ENCODE peak calls at places on chromosomes 11 and 22, in six cellular contexts. F, X, P, T, A and I are unnamed samples.
A peak's percentile ranks its signal among the peaks of the same experiment; 100 is the strongest.

GRCh38 chr11:24375351-24375750 is 121.5 kb upstream of the LUZP2 start:
- DNase-seq in F (no peak), A (no peak), X (no peak), T (no peak), P (no peak), I (no peak)

GRCh38 chr11:43507171-43507570 is 148.5 kb downstream of the TTC17 start:
- DNase-seq in X (no peak), T (no peak), P (no peak), A (no peak), F (no peak), I (no peak)

GRCh38 chr22:46748948-46749681 is 11.1 kb upstream of the CERK start:
- DNase-seq in X (no peak), A (peak; percentile 72), P (no peak), T (peak; percentile 49), F (no peak), I (no peak)

GRCh38 chr11:2812371-2812991 is 73.1 kb downstream of the CDKN1C start:
- DNase-seq in A (no peak), P (no peak), F (no peak), T (no peak), X (no peak), I (no peak)

GRCh38 chr22:42931421-42932196 is 74.5 kb upstream of the ARFGAP3 start:
- DNase-seq in A (no peak), T (peak; percentile 18), X (no peak), P (no peak), F (no peak), I (no peak)

GRCh38 chr11:17898782-17899181 is 114.1 kb downstream of the SERGEF start:
- DNase-seq in F (no peak), T (no peak), P (no peak), X (no peak), A (no peak), I (no peak)

GRCh38 chr22:48594016-48594756 is 1233.5 kb downstream of the BRD1 start:
- DNase-seq in A (no peak), F (no peak), T (no peak), P (peak; percentile 64), X (no peak), I (no peak)

GRCh38 chr22:34111210-34111824 is 191.0 kb upstream of the LARGE1 start:
- DNase-seq in F (no peak), A (no peak), T (no peak), X (no peak), P (peak; percentile 48), I (peak; percentile 17)

GRCh38 chr22:22397292-22397870 is 111.2 kb downstream of the ZNF280B start:
- DNase-seq in A (no peak), P (no peak), T (no peak), F (no peak), X (no peak), I (peak; percentile 21)

GRCh38 chr11:64535811-64536210 is 55.2 kb upstream of the SLC22A12 start:
- DNase-seq in F (peak; percentile 20), X (no peak), P (no peak), T (no peak), A (no peak), I (no peak)

GRCh38 chr22:26172389-26172990 is 3.2 kb downstream of the SEZ6L start:
- DNase-seq in F (no peak), X (no peak), T (peak; percentile 4), A (no peak), P (peak; percentile 61), I (peak; percentile 24)

GRCh38 chr22:27616033-27616432 is 185.5 kb downstream of the MN1 start:
- DNase-seq in T (no peak), P (no peak), F (no peak), A (no peak), X (no peak), I (no peak)

DNA sequence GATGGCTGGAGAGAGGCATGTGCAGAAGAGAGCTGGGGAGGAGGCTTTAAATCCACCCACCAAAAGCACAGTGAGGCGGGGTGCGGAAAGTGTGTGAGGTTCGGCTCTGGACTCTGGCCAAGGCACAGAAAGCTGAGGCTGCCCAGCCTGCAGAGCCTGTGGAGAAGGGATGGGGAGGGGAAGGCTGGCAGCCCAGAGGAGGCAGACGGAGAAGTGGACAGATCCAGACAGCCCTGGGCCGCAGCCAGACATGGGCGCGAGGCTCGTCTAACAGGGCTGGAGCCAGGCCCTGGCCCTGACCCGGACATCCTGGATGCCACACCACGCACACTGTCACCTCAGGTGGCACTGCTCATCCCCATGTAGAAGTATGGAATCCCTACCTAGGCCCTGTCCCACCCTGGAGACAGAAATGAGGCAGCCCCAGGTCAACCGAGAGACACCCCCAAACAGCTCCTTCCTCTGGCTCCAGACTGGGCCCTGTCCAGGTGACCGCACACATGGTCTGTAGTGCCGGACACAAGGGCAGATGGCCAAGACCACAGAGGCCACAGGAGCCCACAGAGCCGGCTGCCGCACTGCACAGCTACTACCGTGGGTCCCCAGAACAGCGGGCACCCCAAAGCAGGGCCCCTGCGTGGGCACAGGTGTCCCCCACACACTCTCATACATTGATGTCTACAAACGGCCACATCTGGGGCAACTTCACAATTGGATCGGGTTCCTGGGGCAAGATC is 16.6 kb upstream of the MOB2 start:
- DNase-seq in F (peak; percentile 91), P (peak; percentile 84), T (no peak), X (no peak), A (no peak), I (no peak)
- H3K4me3 ChIP-seq in F (no peak overlapping the region), P (no peak overlapping the region), T (no peak overlapping the region), X (no peak overlapping the region), A (no peak overlapping the region), I (no peak overlapping the region)

GRCh38 chr11:86061483-86061882 is 7.4 kb downstream of the PICALM start:
- DNase-seq in A (no peak), X (no peak), P (no peak), T (no peak), F (no peak), I (no peak)
- H3K4me3 ChIP-seq in A (peak overlapping the region; percentile 1), X (no peak overlapping the region), P (no peak overlapping the region), T (no peak overlapping the region), F (no peak overlapping the region), I (no peak overlapping the region)

GRCh38 chr11:31687861-31688260 is 123.3 kb downstream of the PAX6 start:
- DNase-seq in P (no peak), F (no peak), T (no peak), X (no peak), A (no peak), I (no peak)

GRCh38 chr11:31689559-31689958 is 121.6 kb downstream of the PAX6 start:
- DNase-seq in P (no peak), X (no peak), F (no peak), A (no peak), T (no peak), I (no peak)

GRCh38 chr11:31692466-31692865 is 118.7 kb downstream of the PAX6 start:
- DNase-seq in T (no peak), F (no peak), A (no peak), P (no peak), X (no peak), I (no peak)

GRCh38 chr11:31690516-31690915 is 120.6 kb downstream of the PAX6 start:
- DNase-seq in P (no peak), F (no peak), T (no peak), X (no peak), A (no peak), I (no peak)

DNA sequence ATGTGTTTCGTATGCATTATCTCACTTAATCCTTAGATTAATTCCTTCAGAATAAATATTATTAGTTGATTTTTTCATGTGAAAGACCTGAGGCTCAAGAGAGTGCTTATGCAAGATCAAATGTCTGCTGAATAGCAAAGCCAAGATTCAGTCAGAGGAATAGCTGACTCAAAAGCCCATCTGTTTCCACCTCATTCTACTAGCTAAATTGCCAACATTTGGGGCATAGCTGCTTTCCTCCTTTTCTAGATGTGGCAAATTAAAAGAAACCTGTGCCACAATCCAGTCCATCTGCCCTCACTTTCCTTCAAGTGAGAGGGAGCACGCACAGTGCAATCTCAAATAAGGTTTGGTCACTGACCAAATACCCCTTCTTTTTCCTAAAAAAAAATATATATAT is 121.1 kb downstream of the PAX6 start:
- DNase-seq in F (no peak), P (no peak), T (peak; percentile 24), X (no peak), A (no peak), I (no peak)
- H3K4me3 ChIP-seq in F (no peak overlapping the region), P (no peak overlapping the region), T (no peak overlapping the region), X (no peak overlapping the region), A (no peak overlapping the region), I (no peak overlapping the region)

GRCh38 chr11:21861314-21861713 is 331.6 kb upstream of the ANO5 start:
- DNase-seq in P (no peak), X (no peak), T (no peak), F (no peak), A (no peak), I (no peak)
- H3K4me3 ChIP-seq in P (no peak overlapping the region), X (no peak overlapping the region), T (no peak overlapping the region), F (no peak overlapping the region), A (no peak overlapping the region), I (no peak overlapping the region)

DNA sequence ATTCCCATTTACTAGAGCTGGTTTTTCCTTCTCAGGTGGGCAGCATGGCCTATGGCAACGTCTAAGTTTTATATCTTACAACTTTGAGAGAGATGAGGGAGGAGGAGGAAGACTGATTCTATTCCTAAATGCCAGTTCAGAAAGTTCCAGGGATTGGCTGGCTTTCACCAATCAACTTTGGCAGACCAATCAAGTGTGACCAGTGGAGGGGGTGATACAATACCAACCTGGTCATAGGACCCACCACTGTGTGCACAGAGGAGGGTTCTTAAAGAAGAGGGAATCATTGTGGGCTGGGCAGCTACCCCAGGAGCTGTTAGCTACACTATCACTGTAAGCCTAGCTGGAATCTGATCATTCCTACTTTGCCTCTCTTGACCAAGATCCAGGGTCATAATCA is 8.1 kb downstream of the DIXDC1 start:
- DNase-seq in P (no peak), T (no peak), F (no peak), A (no peak), X (no peak), I (no peak)
- H3K4me3 ChIP-seq in P (no peak overlapping the region), T (no peak overlapping the region), F (no peak overlapping the region), A (no peak overlapping the region), X (no peak overlapping the region), I (no peak overlapping the region)

DNA sequence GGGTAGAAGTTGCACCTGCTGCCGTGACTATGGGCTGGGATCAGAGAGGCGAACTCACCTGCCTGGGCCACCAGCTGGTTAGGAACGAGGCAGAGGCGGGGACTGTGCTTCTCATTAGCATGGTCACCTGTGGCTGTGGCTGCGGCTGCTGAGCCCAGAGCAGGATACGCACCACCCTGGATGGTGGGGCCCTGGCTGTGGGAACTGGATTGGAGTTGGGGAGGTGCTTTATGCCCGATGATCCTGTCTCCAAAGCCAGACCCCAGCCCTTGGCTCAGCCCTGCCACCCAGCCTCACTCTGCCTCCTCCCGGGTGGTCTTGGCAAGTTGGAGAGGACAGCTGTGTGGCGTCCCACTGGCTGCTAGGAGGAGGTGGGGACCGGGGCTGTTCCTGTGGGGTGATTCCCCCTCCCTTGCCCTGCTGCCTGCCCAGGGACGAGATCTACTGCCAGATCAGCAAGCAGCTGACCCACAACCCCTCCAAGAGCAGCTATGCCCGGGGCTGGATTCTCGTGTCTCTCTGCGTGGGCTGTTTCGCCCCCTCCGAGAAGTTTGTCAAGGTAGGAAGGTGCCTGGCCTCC is 61.0 kb downstream of the MYO7A start:
- DNase-seq in F (no peak), T (no peak), P (no peak), A (no peak), X (no peak), I (no peak)
- H3K4me3 ChIP-seq in F (no peak overlapping the region), T (no peak overlapping the region), P (no peak overlapping the region), A (no peak overlapping the region), X (no peak overlapping the region), I (no peak overlapping the region)